ENCODE peak calls at places on chromosomes 11 and 22, in four cellular contexts. H, Z, Q and G are unnamed samples.

GRCh38 chr11:26297179-26297970 is 34.6 kb upstream of the ANO3 start:
- DNase-seq in H (peak), Z (peak), Q (peak), G (no peak)

GRCh38 chr11:11389238-11389637 is 36.2 kb upstream of the CSNK2A3 start:
- DNase-seq in Z (no peak), Q (no peak), H (no peak), G (no peak)

GRCh38 chr11:109677240-109677639 is 255.2 kb downstream of the C11orf87 start:
- DNase-seq in H (no peak), Z (no peak), Q (no peak), G (no peak)

GRCh38 chr11:93784935-93785360 is 866 bp downstream of the MED17 start:
- DNase-seq in Z (peak), Q (peak), H (peak), G (no peak)

GRCh38 chr22:24363243-24363642 is 64.2 kb upstream of the ADORA2A start:
- DNase-seq in H (no peak), Q (no peak), Z (no peak), G (no peak)

GRCh38 chr11:133934599-133935550 is 21.9 kb downstream of the IGSF9B start:
- DNase-seq in Z (peak), Q (no peak), H (no peak), G (no peak)

GRCh38 chr22:48778308-48779195 is 1049.1 kb downstream of the BRD1 start:
- DNase-seq in Q (no peak), H (no peak), Z (no peak), G (no peak)

GRCh38 chr11:795638-796564 is 2.2 kb downstream of the SLC25A22 start:
- DNase-seq in Z (peak), H (peak), Q (peak), G (peak)

GRCh38 chr11:85736121-85736520 is 50.1 kb upstream of the CCDC89 start:
- DNase-seq in Z (no peak), Q (peak), H (peak), G (no peak)

GRCh38 chr11:17197431-17197898 is 10.3 kb downstream of the PIK3C2A start:
- DNase-seq in Q (peak), Z (no peak), H (peak), G (no peak)
- TF ChIP-seq CTCF in Q (no peak), Z (no peak), H (no peak), G (no peak)

GRCh38 chr11:117110294-117110950 is 12.2 kb upstream of the SIK3 start:
- DNase-seq in Q (no peak), Z (no peak), H (no peak), G (no peak)

GRCh38 chr11:117107701-117108590 is 9.7 kb upstream of the SIK3 start:
- DNase-seq in Q (peak), Z (no peak), H (peak), G (no peak)
- TF ChIP-seq CTCF in Q (no peak), Z (no peak), H (no peak), G (no peak)

DNA sequence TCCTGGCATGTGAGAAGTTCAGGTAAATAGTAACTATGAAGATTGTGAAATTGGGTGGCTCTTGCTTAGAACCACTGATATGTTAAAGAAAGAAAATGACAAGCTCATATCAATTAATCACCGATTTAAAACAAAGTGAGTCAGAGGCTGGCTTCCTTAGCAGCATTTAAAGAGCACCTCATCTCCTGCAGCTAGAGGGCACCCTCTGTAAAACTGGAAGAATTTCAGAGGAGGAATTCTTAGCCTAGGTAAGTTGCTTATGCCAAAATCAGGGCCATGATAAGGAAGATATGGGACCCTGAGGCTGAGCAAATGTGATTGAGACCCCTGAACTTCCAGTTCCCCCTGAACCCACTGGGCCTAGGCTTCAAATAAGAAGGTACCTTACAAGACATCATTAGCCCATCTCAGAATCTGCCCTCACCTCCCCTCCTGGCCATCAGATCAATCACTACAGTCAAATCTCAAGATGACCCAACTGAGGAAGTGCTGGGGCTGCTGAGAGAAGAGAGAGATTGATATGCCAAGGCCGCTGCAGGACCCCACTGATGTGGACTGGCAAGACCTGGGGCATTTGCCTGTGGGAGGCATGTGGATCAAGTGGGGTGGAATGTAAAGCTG is 8.6 kb upstream of the CD3E start:
- DNase-seq in Q (peak), H (peak), Z (no peak), G (no peak)
- TF ChIP-seq CTCF in Q (peak), H (peak), Z (peak), G (peak)

GRCh38 chr11:69644071-69644961 is 3.4 kb downstream of the CCND1 start:
- DNase-seq in Z (peak), H (peak), Q (peak), G (no peak)
- TF ChIP-seq CTCF in Z (peak), H (peak), Q (peak), G (no peak)